ENCODE peak calls at places on chromosomes 16 and 17, in nine cellular contexts. One of them, this sample, is unnamed.

GRCh38 chr17:489758-490329 is 137.2 kb upstream of the RPH3AL start:
- DNase-seq in BJ: no peak
- DNase-seq in AG04449: no peak
- DNase-seq in Right ventricle myocardium superior: peak
- DNase-seq in Peyer's patch: peak
- DNase-seq in CD4-positive, CD25-positive, alpha-beta regulatory T cell: peak
- DNase-seq in C1 segment of cervical spinal cord: no peak
- DNase-seq in activated naive CD4-positive, alpha-beta T cell: no peak
- DNase-seq in naive thymus-derived CD8-positive, alpha-beta T cell: peak
- DNase-seq in this sample: no peak

GRCh38 chr16:12158428-12158827 is 181.9 kb downstream of the SNX29 start:
- DNase-seq in BJ: peak
- DNase-seq in AG04449: peak
- DNase-seq in Right ventricle myocardium superior: no peak
- DNase-seq in Peyer's patch: no peak
- DNase-seq in CD4-positive, CD25-positive, alpha-beta regulatory T cell: no peak
- DNase-seq in C1 segment of cervical spinal cord: no peak
- DNase-seq in activated naive CD4-positive, alpha-beta T cell: no peak
- DNase-seq in naive thymus-derived CD8-positive, alpha-beta T cell: no peak
- DNase-seq in this sample: no peak

GRCh38 chr17:50186661-50187402 is 14.6 kb downstream of the COL1A1 start:
- DNase-seq in BJ: no peak
- DNase-seq in AG04449: no peak
- DNase-seq in Right ventricle myocardium superior: no peak
- DNase-seq in Peyer's patch: no peak
- DNase-seq in CD4-positive, CD25-positive, alpha-beta regulatory T cell: no peak
- DNase-seq in C1 segment of cervical spinal cord: no peak
- DNase-seq in activated naive CD4-positive, alpha-beta T cell: no peak
- DNase-seq in naive thymus-derived CD8-positive, alpha-beta T cell: no peak
- DNase-seq in this sample: no peak

GRCh38 chr16:86898386-86898785 is 320.0 kb downstream of the FOXL1 start:
- DNase-seq in BJ: no peak
- DNase-seq in AG04449: no peak
- DNase-seq in Right ventricle myocardium superior: no peak
- DNase-seq in Peyer's patch: no peak
- DNase-seq in CD4-positive, CD25-positive, alpha-beta regulatory T cell: no peak
- DNase-seq in C1 segment of cervical spinal cord: no peak
- DNase-seq in activated naive CD4-positive, alpha-beta T cell: no peak
- DNase-seq in naive thymus-derived CD8-positive, alpha-beta T cell: no peak
- DNase-seq in this sample: no peak

GRCh38 chr16:30472328-30472942 is at the start of gene ITGAL:
- DNase-seq in BJ: no peak
- DNase-seq in AG04449: no peak
- DNase-seq in Right ventricle myocardium superior: peak
- DNase-seq in Peyer's patch: peak
- DNase-seq in CD4-positive, CD25-positive, alpha-beta regulatory T cell: peak
- DNase-seq in C1 segment of cervical spinal cord: peak
- DNase-seq in activated naive CD4-positive, alpha-beta T cell: peak
- DNase-seq in naive thymus-derived CD8-positive, alpha-beta T cell: peak
- DNase-seq in this sample: peak

GRCh38 chr17:27917000-27917399 is 23.8 kb upstream of the LYRM9 start:
- DNase-seq in BJ: no peak
- DNase-seq in AG04449: no peak
- DNase-seq in Right ventricle myocardium superior: no peak
- DNase-seq in Peyer's patch: no peak
- DNase-seq in CD4-positive, CD25-positive, alpha-beta regulatory T cell: no peak
- DNase-seq in C1 segment of cervical spinal cord: no peak
- DNase-seq in activated naive CD4-positive, alpha-beta T cell: no peak
- DNase-seq in naive thymus-derived CD8-positive, alpha-beta T cell: no peak
- DNase-seq in this sample: no peak

GRCh38 chr17:31388351-31388750 is 3.1 kb upstream of the RAB11FIP4 start:
- DNase-seq in BJ: no peak
- DNase-seq in AG04449: no peak
- DNase-seq in Right ventricle myocardium superior: no peak
- DNase-seq in Peyer's patch: no peak
- DNase-seq in CD4-positive, CD25-positive, alpha-beta regulatory T cell: no peak
- DNase-seq in C1 segment of cervical spinal cord: no peak
- DNase-seq in activated naive CD4-positive, alpha-beta T cell: no peak
- DNase-seq in naive thymus-derived CD8-positive, alpha-beta T cell: no peak
- DNase-seq in this sample: no peak

GRCh38 chr16:87603684-87604571 is 1.6 kb downstream of the JPH3 start:
- DNase-seq in BJ: no peak
- DNase-seq in AG04449: no peak
- DNase-seq in Right ventricle myocardium superior: no peak
- DNase-seq in Peyer's patch: no peak
- DNase-seq in CD4-positive, CD25-positive, alpha-beta regulatory T cell: no peak
- DNase-seq in C1 segment of cervical spinal cord: no peak
- DNase-seq in activated naive CD4-positive, alpha-beta T cell: no peak
- DNase-seq in naive thymus-derived CD8-positive, alpha-beta T cell: no peak
- DNase-seq in this sample: no peak

GRCh38 chr17:34667656-34668055 is 88.3 kb downstream of the TMEM132E start:
- DNase-seq in BJ: no peak
- DNase-seq in AG04449: no peak
- DNase-seq in Right ventricle myocardium superior: no peak
- DNase-seq in Peyer's patch: no peak
- DNase-seq in CD4-positive, CD25-positive, alpha-beta regulatory T cell: no peak
- DNase-seq in C1 segment of cervical spinal cord: peak
- DNase-seq in activated naive CD4-positive, alpha-beta T cell: no peak
- DNase-seq in naive thymus-derived CD8-positive, alpha-beta T cell: no peak
- DNase-seq in this sample: no peak